ENCODE peak calls at places on chromosome 21, in four cellular contexts. Q is fibroblast of lung, X is trophoblast cell, U is neural progenitor cell. D is an unnamed sample.

GRCh38 chr21:22444990-22445389 is 1446.8 kb downstream of the NCAM2 start:
- DNase-seq in Q (no peak), U (no peak), X (peak; percentile 47), D (no peak)

GRCh38 chr21:33732038-33732437 is 89.7 kb downstream of the ITSN1 start:
- DNase-seq in U (no peak), X (peak; percentile 81), Q (no peak), D (no peak)

GRCh38 chr21:33217168-33217567 is 12.6 kb upstream of the IFNAR2 start:
- DNase-seq in Q (no peak), U (no peak), X (no peak), D (no peak)

GRCh38 chr21:21029159-21029558 is 30.9 kb downstream of the NCAM2 start:
- DNase-seq in U (no peak), Q (peak; percentile 58), X (no peak), D (peak; percentile 51)

GRCh38 chr21:16102113-16102512 is 372.3 kb downstream of the USP25 start:
- DNase-seq in X (peak; percentile 44), Q (no peak), U (no peak), D (no peak)

GRCh38 chr21:43825936-43826622 is 36.7 kb downstream of the RRP1 start:
- DNase-seq in U (peak; percentile 43), Q (no peak), X (no peak), D (peak; percentile 43)

GRCh38 chr21:41100826-41101550 is 67.0 kb upstream of the BACE2 start:
- DNase-seq in U (no peak), X (peak; percentile 91), Q (no peak), D (no peak)

GRCh38 chr21:29074007-29074376 is 544 bp upstream of the CCT8 start:
- DNase-seq in U (no peak), Q (no peak), X (no peak), D (no peak)

GRCh38 chr21:34204481-34205439 is 131.4 kb downstream of the MRPS6 start:
- DNase-seq in X (peak; percentile 51), U (peak; percentile 59), Q (no peak), D (no peak)

GRCh38 chr21:41426656-41427311 is 745 bp downstream of the MX1 start:
- DNase-seq in X (peak; percentile 4), U (no peak), Q (no peak), D (no peak)

GRCh38 chr21:33655591-33656221 is 13.4 kb downstream of the ITSN1 start:
- DNase-seq in Q (peak; percentile 72), U (no peak), X (peak; percentile 97), D (peak; percentile 98)

GRCh38 chr21:31874817-31875216 is 2.0 kb downstream of the HUNK start:
- DNase-seq in X (peak; percentile 12), U (peak; percentile 56), Q (no peak), D (no peak)

GRCh38 chr21:33402011-33402979 is 918 bp upstream of the IFNGR2 start:
- DNase-seq in Q (peak; percentile 78), X (peak; percentile 96), U (peak; percentile 59), D (no peak)

GRCh38 chr21:25790122-25790951 is 55.6 kb downstream of the GABPA start:
- DNase-seq in U (peak; percentile 34), X (peak; percentile 11), Q (peak; percentile 51), D (peak; percentile 58)

GRCh38 chr21:28066051-28066450 is 926.6 kb downstream of the LTN1 start:
- DNase-seq in U (no peak), Q (peak; percentile 19), X (no peak), D (peak; percentile 29)
- H2AFZ ChIP-seq in U (no peak overlapping the region), Q (no peak overlapping the region), X (no peak overlapping the region), D (no peak overlapping the region)

DNA sequence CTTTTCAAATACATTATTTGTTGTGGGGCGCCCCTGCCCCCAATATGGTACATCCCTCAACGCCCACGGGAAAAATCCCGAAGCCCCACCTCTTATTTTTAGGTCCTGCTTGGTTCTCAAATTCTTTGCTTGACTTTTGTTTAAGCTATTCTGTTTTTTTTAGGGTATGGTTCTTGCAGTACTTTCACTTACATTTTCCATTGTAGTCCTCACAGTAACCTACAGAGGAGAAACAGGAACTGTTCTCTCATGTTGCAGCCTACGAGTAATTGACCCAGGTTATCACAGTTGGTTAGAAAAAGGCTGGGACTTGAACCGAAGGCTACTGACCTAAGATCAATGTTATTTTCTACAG is 699 bp upstream of the C21orf91 start:
- DNase-seq in Q (no peak), X (peak; percentile 47), U (no peak), D (no peak)
- H3K9ac ChIP-seq in Q (peak overlapping the region; percentile 94), X (no peak overlapping the region), U (peak overlapping the region; percentile 100), D (peak overlapping the region; percentile 78)

DNA sequence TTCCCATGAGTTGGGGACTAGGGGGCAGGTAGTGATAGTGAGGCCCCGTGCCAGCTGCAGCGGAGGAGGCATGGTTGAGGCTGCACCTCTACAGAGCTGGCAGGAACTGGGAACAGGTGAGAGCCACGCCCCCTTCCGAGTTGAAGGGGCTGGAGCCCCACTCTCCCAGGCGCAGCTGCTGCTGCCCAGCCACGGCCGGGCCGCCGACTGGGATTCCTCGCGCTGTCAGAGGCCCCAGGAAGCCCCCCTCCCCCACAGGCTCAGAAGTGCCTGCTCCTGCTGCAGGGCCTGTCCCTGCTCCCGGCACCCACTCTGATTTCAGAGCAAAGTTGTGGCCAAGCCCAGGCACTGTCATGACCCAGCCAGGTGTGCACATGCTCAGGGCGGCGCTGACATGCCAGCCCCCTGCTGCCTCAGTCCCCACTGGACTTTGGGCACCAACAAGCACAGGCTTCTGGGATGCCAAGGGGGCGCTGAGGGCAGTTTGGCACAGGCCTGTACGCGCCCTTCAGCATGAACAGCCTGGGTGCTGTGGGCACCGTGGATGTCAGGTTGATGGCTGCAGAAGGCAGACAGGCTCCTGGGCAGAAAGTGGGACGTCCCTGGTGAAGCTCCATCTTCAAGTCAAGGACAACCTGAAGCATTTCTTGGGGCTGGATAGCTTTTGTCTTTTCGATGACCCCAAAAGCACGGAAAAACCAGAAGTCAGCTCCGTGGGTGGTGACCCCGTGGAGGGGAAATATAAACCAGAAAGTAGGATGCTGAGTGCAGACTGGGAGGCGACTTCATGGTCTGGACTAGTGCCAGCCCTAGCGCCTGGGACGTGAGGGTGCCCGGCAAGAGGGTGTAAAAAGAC is 121.5 kb downstream of the SIM2 start:
- DNase-seq in X (no peak), Q (no peak), U (peak; percentile 76), D (no peak)
- H2AFZ ChIP-seq in X (no peak overlapping the region), Q (no peak overlapping the region), U (no peak overlapping the region), D (no peak overlapping the region)

GRCh38 chr21:42566524-42567180 is 53.0 kb downstream of the SLC37A1 start:
- DNase-seq in U (no peak), X (no peak), Q (no peak), D (no peak)
- H3K9ac ChIP-seq in U (no peak overlapping the region), X (no peak overlapping the region), Q (no peak overlapping the region), D (no peak overlapping the region)

GRCh38 chr21:46052703-46053651 is 44.9 kb upstream of the COL6A2 start:
- DNase-seq in X (peak; percentile 63), U (no peak), Q (peak; percentile 46), D (peak; percentile 94)
- H2AFZ ChIP-seq in X (no peak overlapping the region), U (no peak overlapping the region), Q (no peak overlapping the region), D (peak overlapping the region; percentile 37)

GRCh38 chr21:35399002-35399401 is 349.9 kb upstream of the RUNX1 start:
- DNase-seq in Q (no peak), X (no peak), U (no peak), D (no peak)

GRCh38 chr21:35398366-35398982 is 349.4 kb upstream of the RUNX1 start:
- DNase-seq in Q (peak; percentile 28), X (no peak), U (no peak), D (no peak)

GRCh38 chr21:35400233-35400939 is 351.3 kb upstream of the RUNX1 start:
- DNase-seq in X (peak; percentile 80), U (peak; percentile 36), Q (peak; percentile 85), D (peak; percentile 90)

GRCh38 chr21:35401476-35401875 is 352.4 kb upstream of the RUNX1 start:
- DNase-seq in Q (no peak), U (no peak), X (no peak), D (peak; percentile 33)

GRCh38 chr21:35399706-35400105 is 350.6 kb upstream of the RUNX1 start:
- DNase-seq in U (no peak), Q (no peak), X (no peak), D (no peak)
- H3K9ac ChIP-seq in U (no peak overlapping the region), Q (no peak overlapping the region), X (no peak overlapping the region), D (peak overlapping the region; percentile 8)

GRCh38 chr21:44836349-44836665 is 18.4 kb upstream of the SUMO3 start:
- DNase-seq in Q (no peak), X (no peak), U (no peak), D (no peak)
- H2AFZ ChIP-seq in Q (no peak overlapping the region), X (no peak overlapping the region), U (no peak overlapping the region), D (peak overlapping the region; percentile 61)

DNA sequence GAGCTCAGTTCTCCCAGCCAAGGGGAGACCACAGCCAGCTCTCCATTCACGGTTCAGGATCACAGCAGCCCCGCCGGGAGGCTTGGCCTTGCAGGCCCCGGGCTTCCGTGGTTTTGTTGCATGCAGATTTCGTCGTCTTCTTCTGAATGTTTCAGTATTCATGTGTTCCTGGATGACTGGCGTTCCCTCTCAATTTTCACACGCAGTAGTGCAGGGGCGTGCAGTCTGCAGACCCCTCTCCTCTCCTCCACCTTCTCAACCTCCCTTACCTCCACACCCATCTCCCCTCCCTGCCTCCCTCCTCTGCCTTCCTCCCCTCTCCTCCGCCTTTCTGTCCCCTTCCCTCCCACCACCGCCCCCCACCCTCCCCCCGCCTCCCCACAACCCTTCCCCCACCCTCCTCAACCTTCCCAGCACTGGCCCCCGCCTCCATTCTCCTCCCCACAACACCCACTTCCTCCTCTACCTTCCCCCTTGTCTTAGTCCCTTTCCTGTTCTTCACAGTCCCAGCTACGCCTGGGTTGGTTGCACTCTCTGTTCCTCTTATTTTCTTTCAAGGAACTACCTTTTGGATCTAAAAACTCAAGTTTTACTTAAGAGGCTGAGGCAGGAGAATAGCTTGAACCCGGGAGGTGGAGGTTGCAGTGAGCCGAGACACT is 8.4 kb upstream of the SLC19A1 start:
- DNase-seq in U (no peak), X (no peak), Q (peak; percentile 31), D (no peak)
- H3K9ac ChIP-seq in U (no peak overlapping the region), X (no peak overlapping the region), Q (no peak overlapping the region), D (peak overlapping the region; percentile 18)

DNA sequence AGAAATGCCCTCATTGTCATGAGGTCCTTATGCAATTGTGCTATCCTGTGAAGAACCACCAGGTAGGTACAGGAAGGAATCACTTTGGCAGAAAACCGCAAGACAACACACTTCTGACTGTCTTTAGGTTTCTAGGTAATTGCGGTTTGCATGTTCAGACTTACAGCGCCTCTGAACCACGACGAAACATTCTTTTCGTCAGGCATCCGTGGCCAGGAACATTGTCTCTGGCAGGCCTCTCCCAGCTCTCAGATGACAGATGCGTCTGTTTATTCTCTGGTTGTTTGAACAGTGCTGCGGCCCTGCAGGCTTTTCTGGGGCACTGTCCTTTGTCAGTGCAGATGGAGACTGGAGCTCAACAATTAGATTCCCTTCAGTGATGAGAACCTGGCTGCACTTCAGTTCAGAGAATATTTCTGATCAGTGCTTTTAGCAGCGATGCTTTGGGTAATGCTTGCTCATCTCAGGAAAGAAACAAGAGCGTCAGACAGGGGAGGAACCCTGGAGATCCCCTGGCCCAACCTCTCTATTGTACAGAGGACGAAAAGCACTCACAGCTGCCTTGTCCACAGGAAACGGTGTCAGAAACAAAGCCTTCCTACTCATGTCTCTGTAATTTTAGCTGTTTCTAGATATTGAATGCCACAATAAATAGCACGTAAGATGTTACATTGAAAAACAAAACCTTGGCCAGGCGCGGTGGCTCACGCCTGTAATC is 63.5 kb downstream of the B3GALT5 start:
- DNase-seq in Q (no peak), X (no peak), U (peak; percentile 32), D (peak; percentile 34)
- H2AFZ ChIP-seq in Q (no peak overlapping the region), X (no peak overlapping the region), U (peak overlapping the region; percentile 21), D (peak overlapping the region; percentile 15)

D was measured in PC-3.